ENCODE peak calls at places on chromosome 16, in seven cellular contexts. E, N, F, X, O, G and I are unnamed samples.

GRCh38 chr16:276360-277077 is 775 bp upstream of the RGS11 start:
- DNase-seq in E (no peak), N (no peak), F (no peak), X (no peak), O (no peak), G (no peak), I (no peak)

GRCh38 chr16:10930755-10931093 is 11.5 kb downstream of the DEXI start:
- DNase-seq in E (no peak), N (no peak), F (no peak), X (no peak), O (no peak), G (no peak), I (no peak)

GRCh38 chr16:68230956-68231355 is 5.0 kb downstream of the ESRP2 start:
- DNase-seq in E (no peak), N (no peak), F (no peak), X (no peak), O (no peak), G (no peak), I (no peak)

GRCh38 chr16:9739301-9739700 is 442.9 kb downstream of the GRIN2A start:
- DNase-seq in E (no peak), N (no peak), F (no peak), X (no peak), O (no peak), G (no peak), I (no peak)

GRCh38 chr16:1300664-1301476 is 8.6 kb upstream of the UBE2I start:
- DNase-seq in E (peak; percentile 82), N (peak; percentile 43), F (peak; percentile 46), X (no peak), O (peak; percentile 58), G (no peak), I (peak; percentile 10)

GRCh38 chr16:85861095-85861825 is 37.7 kb upstream of the IRF8 start:
- DNase-seq in E (no peak), N (no peak), F (no peak), X (no peak), O (no peak), G (no peak), I (no peak)

GRCh38 chr16:24972608-24973220 is 42.5 kb downstream of the ARHGAP17 start:
- DNase-seq in E (no peak), N (no peak), F (no peak), X (no peak), O (no peak), G (no peak), I (no peak)

GRCh38 chr16:49431040-49431439 is 57.4 kb downstream of the C16orf78 start:
- DNase-seq in E (no peak), N (no peak), F (no peak), X (no peak), O (no peak), G (no peak), I (no peak)

GRCh38 chr16:54937673-54938350 is 7.1 kb downstream of the IRX5 start:
- DNase-seq in E (peak; percentile 12), N (no peak), F (no peak), X (no peak), O (no peak), G (no peak), I (no peak)

GRCh38 chr16:25635449-25635848 is 56.3 kb upstream of the HS3ST4 start:
- DNase-seq in E (no peak), N (no peak), F (no peak), X (no peak), O (no peak), G (no peak), I (no peak)

GRCh38 chr16:12330977-12331376 is 354.4 kb downstream of the SNX29 start:
- DNase-seq in E (no peak), N (no peak), F (no peak), X (no peak), O (no peak), G (no peak), I (no peak)

GRCh38 chr16:56102159-56102798 is 89.0 kb upstream of the GNAO1 start:
- DNase-seq in E (no peak), N (no peak), F (peak; percentile 45), X (peak; percentile 71), O (no peak), G (no peak), I (no peak)

GRCh38 chr16:75063549-75064082 is 53.0 kb downstream of the LDHD start:
- DNase-seq in E (no peak), N (no peak), F (no peak), X (no peak), O (no peak), G (no peak), I (no peak)